ENCODE peak calls at places on chromosomes 2 and 18, in six cellular contexts. M, V, I, R, G and Z are unnamed samples.

GRCh38 chr2:241858206-241859016 is at the start of gene PDCD1:
- DNase-seq in V (no peak), I (no peak), G (no peak), M (peak), R (no peak), Z (no peak)

GRCh38 chr2:219596954-219597551 is 604 bp upstream of the STK11IP start:
- DNase-seq in R (peak), V (peak), I (no peak), M (no peak), G (no peak), Z (no peak)

GRCh38 chr2:212424090-212424489 is 114.5 kb downstream of the ERBB4 start:
- DNase-seq in G (no peak), I (no peak), M (no peak), V (no peak), R (no peak), Z (no peak)

GRCh38 chr2:145751634-145752033 is 1231.7 kb upstream of the ZEB2 start:
- DNase-seq in V (peak), I (no peak), M (no peak), R (peak), G (peak), Z (no peak)

GRCh38 chr2:76745605-76746004 is 776.6 kb downstream of the LRRTM4 start:
- DNase-seq in R (no peak), G (no peak), M (no peak), V (no peak), I (no peak), Z (no peak)

GRCh38 chr2:31414601-31415241 is at the start of gene XDH:
- DNase-seq in V (no peak), M (no peak), R (no peak), G (no peak), I (no peak), Z (peak)

GRCh38 chr2:120831891-120832290 is 96.2 kb downstream of the GLI2 start:
- DNase-seq in R (no peak), V (no peak), M (peak), I (no peak), G (no peak), Z (no peak)

GRCh38 chr2:54665436-54665856 is 58.0 kb upstream of the EML6 start:
- DNase-seq in M (no peak), V (peak), I (peak), R (peak), G (peak), Z (no peak)

GRCh38 chr2:128268611-128269357 is 49.9 kb downstream of the HS6ST1 start:
- DNase-seq in V (no peak), M (no peak), I (no peak), R (no peak), G (no peak), Z (no peak)

GRCh38 chr2:170651603-170652002 is 63.5 kb upstream of the SP5 start:
- DNase-seq in I (no peak), G (no peak), M (no peak), V (no peak), R (no peak), Z (no peak)

GRCh38 chr2:84701880-84702279 is 179.0 kb downstream of the TRABD2A start:
- DNase-seq in I (no peak), M (no peak), R (peak), V (peak), G (peak), Z (no peak)

GRCh38 chr2:219058541-219059374 is 2.0 kb downstream of the IHH start:
- DNase-seq in I (peak), G (no peak), V (no peak), R (no peak), M (peak), Z (no peak)

GRCh38 chr2:23073041-23073440 is 311.9 kb upstream of the KLHL29 start:
- DNase-seq in V (no peak), R (no peak), I (no peak), M (no peak), G (no peak), Z (no peak)

GRCh38 chr2:177625744-177626655 is 233.4 kb downstream of the AGPS start:
- DNase-seq in G (no peak), M (no peak), R (no peak), I (no peak), V (no peak), Z (no peak)

GRCh38 chr2:153354406-153354805 is 124.2 kb downstream of the RPRM start:
- DNase-seq in R (peak), G (no peak), V (no peak), I (no peak), M (no peak), Z (no peak)

GRCh38 chr2:234291765-234292204 is 205.1 kb downstream of the ARL4C start:
- DNase-seq in V (peak), I (peak), M (no peak), R (peak), G (peak), Z (no peak)

GRCh38 chr2:218898109-218898878 is 17.6 kb downstream of the WNT10A start:
- DNase-seq in G (peak), I (peak), M (peak), R (peak), V (peak), Z (no peak)

GRCh38 chr18:76348267-76349066 is 146.6 kb downstream of the ZNF516 start:
- DNase-seq in I (no peak), M (no peak), G (no peak), V (no peak), R (no peak), Z (peak)

GRCh38 chr2:136179602-136179975 is 61.6 kb upstream of the CXCR4 start:
- DNase-seq in I (no peak), V (no peak), G (no peak), M (no peak), R (no peak), Z (no peak)

GRCh38 chr2:122748552-122749011 is 993.1 kb downstream of the TSN start:
- DNase-seq in M (no peak), R (peak), V (peak), I (no peak), G (peak), Z (no peak)

GRCh38 chr2:198587201-198587600 is 782.8 kb downstream of the PLCL1 start:
- DNase-seq in G (no peak), R (no peak), I (no peak), M (no peak), V (no peak), Z (no peak)

DNA sequence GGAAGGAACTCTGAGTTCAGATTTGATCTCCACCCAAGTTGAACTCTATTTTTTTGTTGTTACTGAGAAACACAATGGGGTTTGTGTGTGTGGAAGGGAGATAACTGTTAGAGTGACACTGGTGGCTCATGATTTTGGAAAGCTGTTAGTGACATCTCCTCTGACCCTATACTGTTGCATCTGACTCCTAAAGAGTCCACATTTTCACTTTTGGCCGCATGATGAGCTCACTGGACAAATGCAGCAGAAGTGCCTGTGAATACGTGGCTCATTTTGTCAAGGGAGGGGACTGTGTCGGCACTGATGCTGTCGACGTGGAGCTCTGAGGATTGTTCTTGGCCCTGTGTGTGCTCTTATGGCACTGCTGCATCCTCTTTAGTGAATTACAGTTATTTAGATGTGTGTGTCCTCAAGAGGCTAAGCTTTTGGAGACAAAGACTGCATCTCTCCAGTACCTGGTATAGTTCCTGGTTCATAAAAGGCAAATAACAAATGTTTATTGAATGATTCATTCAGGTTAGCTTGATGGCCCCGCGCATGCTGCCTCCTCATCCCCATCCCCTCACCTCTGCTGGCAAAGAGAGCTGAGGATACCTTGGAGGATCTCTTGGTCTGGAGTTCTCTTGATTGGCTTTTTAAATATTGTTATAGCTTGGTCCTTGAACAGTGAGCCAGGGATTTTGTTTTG is 135.4 kb downstream of the PHLPP1 start:
- DNase-seq in G (peak), V (no peak), I (no peak), R (no peak), M (no peak), Z (peak)
- H3K4me3 ChIP-seq in G (no peak), V (no peak), I (no peak), R (no peak), M (no peak), Z (no peak)

GRCh38 chr2:111618953-111619902 is 264.8 kb downstream of the ANAPC1 start:
- DNase-seq in R (peak), M (no peak), G (peak), I (no peak), V (peak), Z (no peak)

GRCh38 chr2:111617299-111617803 is 266.6 kb downstream of the ANAPC1 start:
- DNase-seq in I (no peak), R (peak), M (no peak), V (no peak), G (peak), Z (no peak)

GRCh38 chr2:111618577-111618930 is 265.4 kb downstream of the ANAPC1 start:
- DNase-seq in V (peak), I (no peak), G (peak), M (peak), R (no peak), Z (no peak)

GRCh38 chr2:111617804-111618576 is 266.0 kb downstream of the ANAPC1 start:
- DNase-seq in G (peak), R (no peak), V (no peak), M (peak), I (no peak), Z (no peak)

DNA sequence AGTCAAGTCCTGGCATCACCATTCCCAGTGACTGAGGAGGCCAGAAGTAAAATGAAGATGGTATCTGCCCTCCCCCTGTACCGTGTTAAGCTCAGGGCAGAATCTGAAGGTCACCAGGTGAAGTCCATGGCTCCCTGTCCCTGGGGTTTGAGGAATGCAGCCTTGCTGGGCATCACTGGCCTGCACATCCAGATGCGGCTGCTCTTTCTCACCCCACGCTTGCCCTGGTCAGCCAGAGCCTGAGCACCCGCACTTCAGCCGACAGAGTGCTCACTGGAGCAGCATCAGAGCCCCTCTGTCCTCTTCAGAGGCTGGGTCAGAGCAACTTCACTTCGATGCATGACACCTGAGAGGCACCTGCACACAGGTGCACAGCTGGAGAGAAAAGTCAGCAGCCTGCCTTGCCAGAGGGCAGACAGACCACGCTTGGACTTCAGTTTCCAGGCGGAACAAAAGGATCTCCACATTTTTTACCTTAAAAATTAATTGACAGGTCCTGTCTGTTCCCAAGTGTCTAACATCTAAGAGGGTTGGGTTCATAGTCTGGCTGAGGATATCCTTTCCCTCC is 267.3 kb downstream of the ANAPC1 start:
- DNase-seq in M (no peak), I (no peak), G (no peak), R (no peak), V (no peak), Z (no peak)
- TF ChIP-seq CTCF in M (no peak), I (no peak), G (no peak), R (no peak), V (no peak), Z (no peak)

DNA sequence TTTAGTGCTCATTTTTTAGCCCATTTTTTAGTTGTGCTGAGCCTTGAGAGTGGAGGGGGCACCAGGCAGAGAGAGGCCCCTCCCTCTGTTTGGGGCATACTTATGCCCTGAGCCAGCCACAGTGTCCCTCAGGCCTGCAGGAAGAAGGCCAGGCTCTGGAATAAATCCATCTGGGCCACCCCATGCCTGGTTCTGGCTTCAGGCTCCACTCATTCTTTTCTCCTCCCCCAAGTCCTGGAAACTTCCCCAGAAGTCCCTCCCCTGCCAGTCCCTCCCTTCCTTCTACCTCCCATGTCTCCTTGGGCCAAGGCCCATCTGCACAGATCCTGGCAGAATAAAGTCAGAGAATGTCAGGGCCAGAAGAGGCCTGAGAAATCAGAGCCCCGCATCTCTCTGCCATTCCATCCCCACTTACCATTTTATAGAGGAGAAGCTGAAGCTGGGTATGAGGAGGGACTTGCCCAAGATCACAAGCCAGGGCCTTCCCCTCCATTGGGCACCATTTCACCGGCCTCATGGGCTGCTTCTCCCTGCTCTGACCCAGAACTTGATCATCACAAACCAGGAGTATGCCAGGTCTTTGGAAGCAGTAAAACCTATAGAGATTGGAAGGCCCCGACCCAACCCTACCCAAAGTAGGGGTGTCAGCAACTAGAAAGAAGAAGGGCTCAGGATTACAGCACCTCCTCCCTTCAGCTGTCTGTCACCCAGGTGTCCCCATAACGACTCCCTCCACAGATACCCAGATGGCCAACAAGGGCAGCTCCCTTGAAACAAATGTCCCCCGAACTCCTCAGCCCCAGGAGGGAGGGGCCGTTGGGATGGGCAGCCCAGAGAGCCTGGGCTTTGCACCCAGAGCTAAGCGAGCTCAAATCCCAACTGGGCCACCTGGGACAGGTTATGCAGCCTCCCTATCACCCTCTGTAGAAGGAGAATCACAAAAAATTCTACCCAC is 108.4 kb downstream of the POLR1A start:
- DNase-seq in G (peak), I (peak), R (peak), M (no peak), V (no peak), Z (no peak)
- H3K4me3 ChIP-seq in G (no peak), I (no peak), R (no peak), M (no peak), V (no peak), Z (no peak)

DNA sequence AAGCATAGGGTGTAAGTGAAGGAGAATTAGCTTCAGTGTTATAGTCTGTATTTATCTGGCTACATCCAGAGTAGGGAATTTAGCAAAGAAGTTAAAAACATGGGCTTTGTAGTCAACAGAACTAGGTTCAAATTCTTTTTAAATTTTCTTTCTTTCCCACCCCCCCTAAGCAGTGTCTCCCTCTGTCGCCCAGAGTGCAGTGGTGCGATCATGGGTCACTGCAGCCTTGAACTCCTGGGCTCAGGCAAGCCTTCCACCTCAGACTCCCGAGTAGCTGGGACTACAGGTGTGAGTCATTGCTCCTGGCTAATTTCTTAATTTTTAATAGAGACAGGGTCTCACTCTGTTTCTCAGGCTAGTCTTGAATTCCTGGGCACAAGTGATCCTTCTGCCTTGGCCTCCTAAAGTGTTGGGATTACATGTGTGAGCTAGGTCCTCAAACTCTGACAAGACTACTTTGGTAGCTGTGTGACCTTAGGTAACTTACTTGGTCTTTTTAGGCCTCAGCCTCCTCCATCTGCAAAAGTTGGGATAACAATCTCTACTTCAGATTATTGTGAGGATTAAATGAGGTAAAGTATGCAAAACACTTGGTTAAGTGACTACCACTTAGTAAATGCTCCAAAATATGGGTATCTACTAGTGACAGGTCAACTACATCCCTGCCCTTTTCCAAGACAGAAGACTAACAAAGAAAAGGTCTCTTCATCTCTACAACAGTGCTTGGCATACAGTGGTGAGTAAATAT is 17.8 kb downstream of the DOK1 start:
- DNase-seq in R (no peak), I (no peak), V (no peak), G (no peak), M (no peak), Z (no peak)
- TF ChIP-seq CTCF in R (no peak), I (no peak), V (peak), G (no peak), M (peak), Z (no peak)

GRCh38 chr2:165016772-165017411 is 61.6 kb upstream of the SLC38A11 start:
- DNase-seq in I (no peak), V (peak), G (peak), M (no peak), R (peak), Z (no peak)
- H3K4me3 ChIP-seq in I (no peak), V (no peak), G (no peak), M (no peak), R (no peak), Z (no peak)

GRCh38 chr2:231386446-231386845 is 9.1 kb upstream of the B3GNT7 start:
- DNase-seq in V (peak), M (no peak), G (peak), I (no peak), R (peak), Z (no peak)
- TF ChIP-seq CTCF in V (no peak), M (no peak), G (no peak), I (no peak), R (no peak), Z (no peak)

DNA sequence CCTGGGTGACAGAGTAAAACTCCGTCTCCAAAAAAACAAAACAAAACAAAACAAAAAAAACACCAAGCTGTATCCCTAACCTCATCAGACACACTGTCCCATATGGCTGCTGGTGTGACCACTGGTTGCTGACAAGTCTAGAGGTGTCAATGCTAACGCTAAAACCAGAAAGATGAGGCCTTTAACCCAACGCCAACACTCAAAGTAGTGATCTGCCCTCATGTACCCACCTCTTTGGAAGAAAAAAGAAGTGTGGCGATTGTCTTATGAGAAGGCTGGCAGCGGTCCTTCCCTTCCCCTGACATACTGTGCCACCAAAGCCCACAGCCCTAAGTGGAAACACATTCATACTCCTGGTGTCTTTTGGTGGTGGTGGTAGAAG is 9.9 kb downstream of the SERTAD2 start:
- DNase-seq in G (no peak), I (no peak), V (no peak), R (no peak), M (no peak), Z (no peak)
- H3K4me3 ChIP-seq in G (peak), I (no peak), V (no peak), R (peak), M (peak), Z (peak)